ENCODE peak calls at places on chromosome 12, in five cellular contexts. C is fibroblast of villous mesenchyme, V is cardiac muscle cell, M is dorsolateral prefrontal cortex, Z is fibroblast of the aortic adventitia. Y is an unnamed sample.

GRCh38 chr12:120109570-120110267 is 6.8 kb downstream of the RAB35 start:
- DNase-seq in C (no peak), V (no peak), M (no peak), Z (no peak), Y (no peak)

GRCh38 chr12:108360487-108360886 is 21.4 kb upstream of the CMKLR1 start:
- DNase-seq in C (peak; percentile 10), V (no peak), M (no peak), Z (no peak), Y (peak; percentile 42)

GRCh38 chr12:16148938-16149337 is 128.5 kb downstream of the SLC15A5 start:
- DNase-seq in C (no peak), V (no peak), M (no peak), Z (no peak), Y (no peak)

GRCh38 chr12:54294152-54294913 is 6.5 kb downstream of the NFE2 start:
- DNase-seq in C (peak; percentile 49), V (peak; percentile 31), M (no peak), Z (peak; percentile 40), Y (peak; percentile 30)

GRCh38 chr12:56346663-56347062 is 8.0 kb downstream of the IL23A start:
- DNase-seq in C (no peak), V (no peak), M (no peak), Z (no peak), Y (no peak)

GRCh38 chr12:50419112-50419909 is 18.6 kb downstream of the LARP4 start:
- DNase-seq in C (no peak), V (no peak), M (no peak), Z (no peak), Y (no peak)

GRCh38 chr12:43480591-43480990 is 71.4 kb downstream of the ADAMTS20 start:
- DNase-seq in C (no peak), V (no peak), M (no peak), Z (no peak), Y (no peak)

GRCh38 chr12:116534341-116535121 is 24.6 kb upstream of the MAP1LC3B2 start:
- DNase-seq in C (no peak), V (no peak), M (no peak), Z (peak; percentile 48), Y (no peak)

GRCh38 chr12:89156862-89157262 is 195.4 kb downstream of the DUSP6 start:
- DNase-seq in C (peak; percentile 54), V (no peak), M (no peak), Z (peak; percentile 59), Y (peak; percentile 87)

GRCh38 chr12:92396647-92397258 is 251.1 kb upstream of the BTG1 start:
- DNase-seq in C (peak; percentile 69), V (no peak), M (no peak), Z (peak; percentile 57), Y (peak; percentile 77)

GRCh38 chr12:117807355-117807754 is 161.4 kb downstream of the KSR2 start:
- DNase-seq in C (no peak), V (no peak), M (no peak), Z (no peak), Y (no peak)

GRCh38 chr12:65208125-65208524 is 38.7 kb downstream of the LEMD3 start:
- DNase-seq in C (no peak), V (no peak), M (no peak), Z (no peak), Y (no peak)

GRCh38 chr12:67391656-67392055 is 122.5 kb downstream of the CAND1 start:
- DNase-seq in C (no peak), V (no peak), M (no peak), Z (no peak), Y (no peak)

GRCh38 chr12:67391034-67391433 is 121.9 kb downstream of the CAND1 start:
- DNase-seq in C (peak; percentile 38), V (no peak), M (no peak), Z (no peak), Y (peak; percentile 38)

DNA sequence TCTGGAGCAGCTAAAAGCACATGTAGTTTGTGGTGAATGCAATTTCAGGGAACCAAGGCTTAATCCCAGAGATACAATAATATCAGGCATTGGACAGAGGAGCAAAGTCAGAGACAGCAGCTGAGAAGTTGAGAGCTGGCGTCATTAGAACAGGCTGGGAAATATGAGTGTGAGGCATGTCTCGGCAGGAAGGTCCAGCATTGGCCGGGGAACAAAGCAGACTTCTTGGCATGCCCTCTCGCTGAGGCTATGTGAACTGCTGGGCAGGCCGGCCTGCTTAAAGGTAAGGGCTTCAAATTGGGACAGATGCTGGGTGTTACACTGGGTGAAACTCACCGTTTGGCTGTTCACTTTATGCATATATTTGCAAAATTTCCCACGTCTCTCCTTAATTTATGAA is 125.4 kb downstream of the CAND1 start:
- DNase-seq in C (peak; percentile 41), V (no peak), M (peak; percentile 35), Z (peak; percentile 80), Y (peak; percentile 63)
- TF ChIP-seq CTCF in C (peak; percentile 35), V (peak; percentile 28), M (no peak), Z (peak; percentile 65), Y (peak; percentile 30)

GRCh38 chr12:97276198-97276580 is 186.4 kb upstream of the RMST start:
- DNase-seq in C (no peak), V (no peak), M (peak; percentile 40), Z (no peak), Y (no peak)
- H3K4me3 ChIP-seq in C (no peak overlapping the region), V (no peak overlapping the region), M (no peak overlapping the region), Z (no peak overlapping the region), Y (no peak overlapping the region)

GRCh38 chr12:112539221-112539620 is 120.5 kb downstream of the PTPN11 start:
- DNase-seq in C (no peak), V (no peak), M (no peak), Z (no peak), Y (no peak)
- TF ChIP-seq CTCF in C (no peak), V (peak; percentile 10), M (no peak), Z (no peak), Y (no peak)

GRCh38 chr12:124456133-124456651 is 111.2 kb downstream of the NCOR2 start:
- DNase-seq in C (no peak), V (no peak), M (no peak), Z (no peak), Y (no peak)

GRCh38 chr12:124458220-124458991 is 109.0 kb downstream of the NCOR2 start:
- DNase-seq in C (no peak), V (no peak), M (no peak), Z (no peak), Y (no peak)

GRCh38 chr12:124456652-124457152 is 110.7 kb downstream of the NCOR2 start:
- DNase-seq in C (no peak), V (no peak), M (no peak), Z (no peak), Y (no peak)

GRCh38 chr12:124458992-124459851 is 108.2 kb downstream of the NCOR2 start:
- DNase-seq in C (no peak), V (no peak), M (no peak), Z (no peak), Y (no peak)

GRCh38 chr12:124457287-124458219 is 109.9 kb downstream of the NCOR2 start:
- DNase-seq in C (peak; percentile 90), V (no peak), M (peak; percentile 86), Z (peak; percentile 65), Y (peak; percentile 80)
- H3K4me3 ChIP-seq in C (peak overlapping the region; percentile 2), V (no peak overlapping the region), M (peak overlapping the region; percentile 62), Z (peak overlapping the region; percentile 28), Y (no peak overlapping the region)

GRCh38 chr12:95481072-95481471 is 7.1 kb downstream of the METAP2 start:
- DNase-seq in C (no peak), V (no peak), M (no peak), Z (no peak), Y (no peak)
- TF ChIP-seq CTCF in C (no peak), V (no peak), M (no peak), Z (peak; percentile 7), Y (no peak)

Y was measured in AG10803.